ENCODE peak calls at places on chromosome 12, in ten cellular contexts. One of them, this sample, is unnamed.

GRCh38 chr12:67747869-67748760 is 99.6 kb downstream of the DYRK2 start:
- DNase-seq in B cell: no peak
- DNase-seq in cardiac muscle cell: no peak
- DNase-seq in choroid plexus epithelial cell: peak; percentile 70
- DNase-seq in heart right ventricle: no peak
- DNase-seq in astrocyte of the spinal cord: peak; percentile 61
- DNase-seq in breast epithelium: no peak
- DNase-seq in lower leg skin: no peak
- DNase-seq in nephron progenitor cell: no peak
- DNase-seq in WERI-Rb-1: peak; percentile 12
- DNase-seq in this sample: no peak

GRCh38 chr12:80216890-80217559 is 117.7 kb downstream of the OTOGL start:
- DNase-seq in WERI-Rb-1: peak; percentile 41
- DNase-seq in choroid plexus epithelial cell: no peak
- DNase-seq in nephron progenitor cell: no peak
- DNase-seq in astrocyte of the spinal cord: no peak
- DNase-seq in lower leg skin: no peak
- DNase-seq in B cell: no peak
- DNase-seq in heart right ventricle: no peak
- DNase-seq in breast epithelium: no peak
- DNase-seq in cardiac muscle cell: peak; percentile 79
- DNase-seq in this sample: no peak

GRCh38 chr12:68375701-68376469 is 43.7 kb upstream of the MDM1 start:
- DNase-seq in WERI-Rb-1: peak; percentile 64
- DNase-seq in choroid plexus epithelial cell: peak; percentile 50
- DNase-seq in heart right ventricle: no peak
- DNase-seq in cardiac muscle cell: no peak
- DNase-seq in astrocyte of the spinal cord: peak; percentile 38
- DNase-seq in lower leg skin: no peak
- DNase-seq in breast epithelium: no peak
- DNase-seq in B cell: no peak
- DNase-seq in nephron progenitor cell: no peak
- DNase-seq in this sample: no peak

GRCh38 chr12:58176296-58176869 is 235.0 kb downstream of the ATP23 start:
- DNase-seq in B cell: peak; percentile 49
- DNase-seq in WERI-Rb-1: peak; percentile 75
- DNase-seq in nephron progenitor cell: peak; percentile 63
- DNase-seq in lower leg skin: no peak
- DNase-seq in heart right ventricle: peak; percentile 29
- DNase-seq in astrocyte of the spinal cord: peak; percentile 33
- DNase-seq in cardiac muscle cell: peak; percentile 68
- DNase-seq in choroid plexus epithelial cell: peak; percentile 69
- DNase-seq in breast epithelium: no peak
- DNase-seq in this sample: no peak

GRCh38 chr12:76719171-76719631 is 44.7 kb upstream of the ZDHHC17 start:
- DNase-seq in heart right ventricle: no peak
- DNase-seq in cardiac muscle cell: no peak
- DNase-seq in lower leg skin: no peak
- DNase-seq in nephron progenitor cell: no peak
- DNase-seq in B cell: no peak
- DNase-seq in astrocyte of the spinal cord: no peak
- DNase-seq in breast epithelium: no peak
- DNase-seq in choroid plexus epithelial cell: peak; percentile 18
- DNase-seq in WERI-Rb-1: no peak
- DNase-seq in this sample: no peak

GRCh38 chr12:69936214-69936731 is 111.2 kb downstream of the MYRFL start:
- DNase-seq in breast epithelium: peak; percentile 30
- DNase-seq in heart right ventricle: no peak
- DNase-seq in astrocyte of the spinal cord: no peak
- DNase-seq in B cell: no peak
- DNase-seq in cardiac muscle cell: no peak
- DNase-seq in lower leg skin: peak; percentile 31
- DNase-seq in WERI-Rb-1: no peak
- DNase-seq in choroid plexus epithelial cell: no peak
- DNase-seq in nephron progenitor cell: no peak
- DNase-seq in this sample: no peak

GRCh38 chr12:5966486-5967095 is 21.5 kb upstream of the ANO2 start:
- DNase-seq in astrocyte of the spinal cord: no peak
- DNase-seq in choroid plexus epithelial cell: no peak
- DNase-seq in B cell: no peak
- DNase-seq in breast epithelium: no peak
- DNase-seq in nephron progenitor cell: no peak
- DNase-seq in lower leg skin: no peak
- DNase-seq in heart right ventricle: no peak
- DNase-seq in cardiac muscle cell: no peak
- DNase-seq in WERI-Rb-1: no peak
- DNase-seq in this sample: no peak

GRCh38 chr12:19447386-19447785 is 8.1 kb downstream of the AEBP2 start:
- DNase-seq in lower leg skin: no peak
- DNase-seq in heart right ventricle: no peak
- DNase-seq in astrocyte of the spinal cord: no peak
- DNase-seq in cardiac muscle cell: no peak
- DNase-seq in B cell: no peak
- DNase-seq in WERI-Rb-1: no peak
- DNase-seq in nephron progenitor cell: no peak
- DNase-seq in breast epithelium: no peak
- DNase-seq in choroid plexus epithelial cell: no peak
- DNase-seq in this sample: no peak

GRCh38 chr12:62191747-62192485 is 68.3 kb upstream of the USP15 start:
- DNase-seq in WERI-Rb-1: peak; percentile 60
- DNase-seq in cardiac muscle cell: peak; percentile 10
- DNase-seq in lower leg skin: no peak
- DNase-seq in heart right ventricle: no peak
- DNase-seq in choroid plexus epithelial cell: peak; percentile 45
- DNase-seq in B cell: no peak
- DNase-seq in astrocyte of the spinal cord: no peak
- DNase-seq in breast epithelium: no peak
- DNase-seq in nephron progenitor cell: peak; percentile 33
- DNase-seq in this sample: no peak

GRCh38 chr12:107372229-107372658 is 278.9 kb upstream of the CRY1 start:
- DNase-seq in nephron progenitor cell: no peak
- DNase-seq in B cell: no peak
- DNase-seq in heart right ventricle: no peak
- DNase-seq in choroid plexus epithelial cell: peak; percentile 74
- DNase-seq in lower leg skin: no peak
- DNase-seq in WERI-Rb-1: no peak
- DNase-seq in cardiac muscle cell: no peak
- DNase-seq in astrocyte of the spinal cord: peak; percentile 40
- DNase-seq in breast epithelium: peak; percentile 56
- DNase-seq in this sample: no peak

GRCh38 chr12:40181490-40181889 is 43.3 kb upstream of the LRRK2 start:
- DNase-seq in heart right ventricle: no peak
- DNase-seq in nephron progenitor cell: no peak
- DNase-seq in B cell: no peak
- DNase-seq in astrocyte of the spinal cord: no peak
- DNase-seq in lower leg skin: no peak
- DNase-seq in choroid plexus epithelial cell: no peak
- DNase-seq in cardiac muscle cell: no peak
- DNase-seq in WERI-Rb-1: no peak
- DNase-seq in breast epithelium: no peak
- DNase-seq in this sample: no peak

GRCh38 chr12:46177020-46177419 is 91.8 kb downstream of the SLC38A1 start:
- DNase-seq in heart right ventricle: no peak
- DNase-seq in WERI-Rb-1: no peak
- DNase-seq in B cell: no peak
- DNase-seq in lower leg skin: no peak
- DNase-seq in breast epithelium: no peak
- DNase-seq in cardiac muscle cell: no peak
- DNase-seq in astrocyte of the spinal cord: no peak
- DNase-seq in nephron progenitor cell: no peak
- DNase-seq in choroid plexus epithelial cell: no peak
- DNase-seq in this sample: no peak

GRCh38 chr12:65720136-65720535 is 104.1 kb upstream of the HMGA2 start:
- DNase-seq in cardiac muscle cell: no peak
- DNase-seq in WERI-Rb-1: no peak
- DNase-seq in astrocyte of the spinal cord: peak; percentile 40
- DNase-seq in nephron progenitor cell: no peak
- DNase-seq in heart right ventricle: no peak
- DNase-seq in choroid plexus epithelial cell: peak; percentile 61
- DNase-seq in breast epithelium: no peak
- DNase-seq in lower leg skin: no peak
- DNase-seq in B cell: no peak
- DNase-seq in this sample: no peak

GRCh38 chr12:131829351-131829794 is 1.2 kb downstream of the MMP17 start:
- DNase-seq in B cell: no peak
- DNase-seq in choroid plexus epithelial cell: peak; percentile 31
- DNase-seq in breast epithelium: no peak
- DNase-seq in WERI-Rb-1: no peak
- DNase-seq in astrocyte of the spinal cord: no peak
- DNase-seq in cardiac muscle cell: no peak
- DNase-seq in nephron progenitor cell: peak; percentile 35
- DNase-seq in lower leg skin: no peak
- DNase-seq in heart right ventricle: no peak
- DNase-seq in this sample: no peak

GRCh38 chr12:131831021-131831571 is 2.9 kb downstream of the MMP17 start:
- DNase-seq in B cell: no peak
- DNase-seq in WERI-Rb-1: peak; percentile 84
- DNase-seq in cardiac muscle cell: no peak
- DNase-seq in astrocyte of the spinal cord: peak; percentile 10
- DNase-seq in nephron progenitor cell: peak; percentile 31
- DNase-seq in choroid plexus epithelial cell: no peak
- DNase-seq in breast epithelium: no peak
- DNase-seq in lower leg skin: no peak
- DNase-seq in heart right ventricle: no peak
- DNase-seq in this sample: no peak

GRCh38 chr12:131829795-131830334 is 1.7 kb downstream of the MMP17 start:
- DNase-seq in breast epithelium: no peak
- DNase-seq in choroid plexus epithelial cell: no peak
- DNase-seq in WERI-Rb-1: no peak
- DNase-seq in lower leg skin: no peak
- DNase-seq in nephron progenitor cell: no peak
- DNase-seq in cardiac muscle cell: no peak
- DNase-seq in heart right ventricle: no peak
- DNase-seq in B cell: no peak
- DNase-seq in astrocyte of the spinal cord: no peak
- DNase-seq in this sample: no peak

GRCh38 chr12:131831635-131832041 is 3.4 kb downstream of the MMP17 start:
- DNase-seq in breast epithelium: no peak
- DNase-seq in lower leg skin: no peak
- DNase-seq in WERI-Rb-1: peak; percentile 61
- DNase-seq in nephron progenitor cell: no peak
- DNase-seq in B cell: no peak
- DNase-seq in astrocyte of the spinal cord: no peak
- DNase-seq in choroid plexus epithelial cell: peak; percentile 45
- DNase-seq in cardiac muscle cell: no peak
- DNase-seq in heart right ventricle: no peak
- DNase-seq in this sample: no peak

DNA sequence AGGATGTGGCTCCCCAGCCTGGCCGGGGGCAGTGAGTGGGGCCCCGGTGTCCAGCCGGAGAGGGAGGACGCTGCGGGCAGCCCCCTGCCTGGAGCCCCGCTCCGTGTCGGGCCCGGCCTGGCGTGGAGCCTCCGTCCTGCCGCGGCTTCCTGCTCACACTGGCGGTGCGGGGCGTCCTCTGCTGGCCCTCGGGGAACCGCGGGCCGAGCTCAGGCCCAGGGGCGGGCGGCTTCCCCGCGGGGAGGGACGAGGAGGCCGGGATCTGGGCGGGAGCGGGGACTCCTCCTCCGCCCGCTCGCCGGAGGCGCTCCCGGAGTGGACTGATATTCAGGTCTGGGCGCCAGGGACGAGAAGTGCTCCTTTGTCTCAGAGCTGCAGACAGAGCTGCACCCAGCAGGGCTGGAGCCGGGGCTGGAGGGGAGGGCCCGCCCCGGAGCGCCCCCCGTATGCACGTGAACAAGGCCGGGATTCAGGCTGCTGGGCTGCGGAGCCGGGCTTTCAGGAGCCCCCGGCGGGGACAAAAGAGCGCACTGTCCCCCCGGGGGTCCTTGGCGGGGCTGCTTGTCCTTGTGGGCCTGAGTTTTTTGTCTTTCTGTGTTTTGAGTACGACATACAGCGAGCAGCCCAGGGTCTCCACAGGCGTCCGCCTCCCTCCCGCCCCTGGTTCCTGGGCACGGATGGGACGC is 2.3 kb downstream of the MMP17 start:
- DNase-seq in cardiac muscle cell: peak; percentile 80
- DNase-seq in WERI-Rb-1: peak; percentile 85
- DNase-seq in heart right ventricle: peak; percentile 74
- DNase-seq in nephron progenitor cell: peak; percentile 79
- DNase-seq in astrocyte of the spinal cord: peak; percentile 78
- DNase-seq in lower leg skin: peak; percentile 56
- DNase-seq in B cell: no peak
- DNase-seq in breast epithelium: peak; percentile 50
- DNase-seq in choroid plexus epithelial cell: peak; percentile 88
- DNase-seq in this sample: no peak
- TF ChIP-seq CTCF in cardiac muscle cell: peak; percentile 67
- TF ChIP-seq CTCF in WERI-Rb-1: peak; percentile 73
- TF ChIP-seq CTCF in heart right ventricle: peak; percentile 77
- TF ChIP-seq CTCF in nephron progenitor cell: peak; percentile 38
- TF ChIP-seq CTCF in astrocyte of the spinal cord: peak; percentile 63
- TF ChIP-seq CTCF in lower leg skin: no peak
- TF ChIP-seq CTCF in B cell: peak; percentile 69
- TF ChIP-seq CTCF in breast epithelium: peak; percentile 18
- TF ChIP-seq CTCF in choroid plexus epithelial cell: peak; percentile 62
- TF ChIP-seq CTCF in this sample: peak; percentile 28

GRCh38 chr12:50261654-50262053 is 21.7 kb downstream of the LIMA1 start:
- DNase-seq in breast epithelium: no peak
- DNase-seq in WERI-Rb-1: no peak
- DNase-seq in lower leg skin: no peak
- DNase-seq in astrocyte of the spinal cord: no peak
- DNase-seq in cardiac muscle cell: no peak
- DNase-seq in B cell: no peak
- DNase-seq in choroid plexus epithelial cell: peak; percentile 36
- DNase-seq in nephron progenitor cell: no peak
- DNase-seq in heart right ventricle: no peak
- DNase-seq in this sample: no peak
- TF ChIP-seq CTCF in breast epithelium: no peak
- TF ChIP-seq CTCF in WERI-Rb-1: no peak
- TF ChIP-seq CTCF in lower leg skin: no peak
- TF ChIP-seq CTCF in astrocyte of the spinal cord: no peak
- TF ChIP-seq CTCF in cardiac muscle cell: peak; percentile 13
- TF ChIP-seq CTCF in B cell: no peak
- TF ChIP-seq CTCF in choroid plexus epithelial cell: peak; percentile 27
- TF ChIP-seq CTCF in nephron progenitor cell: no peak
- TF ChIP-seq CTCF in heart right ventricle: peak; percentile 15
- TF ChIP-seq CTCF in this sample: peak; percentile 7

GRCh38 chr12:11227373-11227772 is 40.6 kb upstream of the TAS2R42 start:
- DNase-seq in B cell: no peak
- DNase-seq in lower leg skin: no peak
- DNase-seq in nephron progenitor cell: no peak
- DNase-seq in heart right ventricle: no peak
- DNase-seq in cardiac muscle cell: no peak
- DNase-seq in choroid plexus epithelial cell: no peak
- DNase-seq in astrocyte of the spinal cord: no peak
- DNase-seq in breast epithelium: no peak
- DNase-seq in WERI-Rb-1: no peak
- DNase-seq in this sample: no peak

GRCh38 chr12:11228268-11228879 is 41.1 kb downstream of the PRB3 start:
- DNase-seq in heart right ventricle: no peak
- DNase-seq in choroid plexus epithelial cell: peak; percentile 83
- DNase-seq in cardiac muscle cell: peak; percentile 76
- DNase-seq in astrocyte of the spinal cord: peak; percentile 54
- DNase-seq in breast epithelium: no peak
- DNase-seq in B cell: no peak
- DNase-seq in nephron progenitor cell: peak; percentile 65
- DNase-seq in lower leg skin: no peak
- DNase-seq in WERI-Rb-1: peak; percentile 56
- DNase-seq in this sample: no peak
- TF ChIP-seq CTCF in heart right ventricle: peak; percentile 25
- TF ChIP-seq CTCF in choroid plexus epithelial cell: peak; percentile 94
- TF ChIP-seq CTCF in cardiac muscle cell: peak; percentile 49
- TF ChIP-seq CTCF in astrocyte of the spinal cord: peak; percentile 85
- TF ChIP-seq CTCF in breast epithelium: no peak
- TF ChIP-seq CTCF in B cell: no peak
- TF ChIP-seq CTCF in nephron progenitor cell: peak; percentile 72
- TF ChIP-seq CTCF in lower leg skin: no peak
- TF ChIP-seq CTCF in WERI-Rb-1: peak; percentile 85
- TF ChIP-seq CTCF in this sample: peak; percentile 52

GRCh38 chr12:32549675-32550079 is 129.4 kb upstream of the DNM1L start:
- DNase-seq in heart right ventricle: no peak
- DNase-seq in nephron progenitor cell: no peak
- DNase-seq in WERI-Rb-1: no peak
- DNase-seq in breast epithelium: no peak
- DNase-seq in cardiac muscle cell: no peak
- DNase-seq in astrocyte of the spinal cord: peak; percentile 70
- DNase-seq in choroid plexus epithelial cell: peak; percentile 65
- DNase-seq in lower leg skin: no peak
- DNase-seq in B cell: no peak
- DNase-seq in this sample: no peak
- TF ChIP-seq CTCF in heart right ventricle: no peak
- TF ChIP-seq CTCF in nephron progenitor cell: no peak
- TF ChIP-seq CTCF in WERI-Rb-1: no peak
- TF ChIP-seq CTCF in breast epithelium: no peak
- TF ChIP-seq CTCF in cardiac muscle cell: no peak
- TF ChIP-seq CTCF in astrocyte of the spinal cord: no peak
- TF ChIP-seq CTCF in choroid plexus epithelial cell: no peak
- TF ChIP-seq CTCF in lower leg skin: no peak
- TF ChIP-seq CTCF in B cell: no peak
- TF ChIP-seq CTCF in this sample: no peak